ENCODE peak calls at places on chromosomes 5 and 9, in eight cellular contexts. W is transverse colon, P is astrocyte of the spinal cord, R is kidney epithelial cell, V is A549, Q is WERI-Rb-1, G is ascending aorta, L is pancreas. B is an unnamed sample.

GRCh38 chr5:181211208-181211607 is 6.2 kb upstream of the TRIM7 start:
- DNase-seq in L (no peak), V (no peak), G (no peak), P (no peak), R (no peak), W (no peak), Q (no peak), B (no peak)

GRCh38 chr5:55691265-55692105 is 20.6 kb downstream of the SLC38A9 start:
- DNase-seq in R (no peak), Q (no peak), P (peak), G (no peak), L (no peak), W (no peak), V (peak), B (no peak)

GRCh38 chr5:139228201-139228796 is 30.1 kb upstream of the SIL1 start:
- DNase-seq in P (no peak), V (no peak), G (no peak), Q (no peak), L (no peak), W (no peak), R (no peak), B (no peak)

GRCh38 chr5:157533011-157533481 is 42.5 kb downstream of the ADAM19 start:
- DNase-seq in G (no peak), Q (no peak), W (no peak), P (no peak), R (no peak), V (no peak), L (no peak), B (no peak)

GRCh38 chr5:143685416-143685815 is 126.5 kb upstream of the HMHB1 start:
- DNase-seq in P (peak), V (peak), G (no peak), Q (no peak), L (no peak), W (no peak), R (no peak), B (no peak)

GRCh38 chr9:105299190-105299854 is 54.9 kb downstream of the SLC44A1 start:
- DNase-seq in R (peak), Q (no peak), L (no peak), V (peak), G (peak), P (peak), W (peak), B (peak)

GRCh38 chr9:127112056-127112455 is 10.4 kb downstream of the ANGPTL2 start:
- DNase-seq in G (no peak), V (no peak), W (no peak), P (no peak), L (no peak), R (no peak), Q (no peak), B (no peak)

GRCh38 chr5:73913971-73914370 is 288.0 kb downstream of the ARHGEF28 start:
- DNase-seq in L (no peak), G (no peak), R (no peak), W (no peak), V (no peak), P (no peak), Q (no peak), B (no peak)

GRCh38 chr5:29161897-29162296 is 2031.6 kb upstream of the CDH6 start:
- DNase-seq in L (no peak), V (no peak), Q (no peak), P (no peak), W (no peak), R (no peak), G (no peak), B (no peak)

GRCh38 chr5:41787257-41787656 is 83.0 kb downstream of the OXCT1 start:
- DNase-seq in Q (no peak), V (no peak), G (no peak), R (no peak), W (no peak), L (no peak), P (no peak), B (no peak)

GRCh38 chr5:79924936-79925893 is 65.8 kb downstream of the MTX3 start:
- DNase-seq in G (no peak), V (peak), W (no peak), Q (peak), R (no peak), L (no peak), P (no peak), B (no peak)

GRCh38 chr5:58545912-58546311 is 37.0 kb upstream of the RAB3C start:
- DNase-seq in Q (no peak), R (no peak), V (peak), G (no peak), P (no peak), L (no peak), W (no peak), B (no peak)

GRCh38 chr5:112691758-112692157 is 45.9 kb upstream of the APC start:
- DNase-seq in R (no peak), L (no peak), Q (peak), G (no peak), W (no peak), V (peak), P (no peak), B (no peak)

GRCh38 chr5:124872615-124873014 is 126.2 kb upstream of the ZNF608 start:
- DNase-seq in Q (no peak), G (no peak), V (no peak), R (no peak), W (no peak), P (no peak), L (no peak), B (no peak)

GRCh38 chr5:151219789-151220188 is 4.1 kb downstream of the CCDC69 start:
- DNase-seq in V (no peak), Q (no peak), W (no peak), L (no peak), R (no peak), P (no peak), G (no peak), B (no peak)

GRCh38 chr9:107137495-107138202 is 145.4 kb upstream of the RAD23B start:
- DNase-seq in W (no peak), G (no peak), P (peak), V (peak), L (no peak), Q (no peak), R (no peak), B (peak)

GRCh38 chr5:173041881-173042481 is 14.2 kb upstream of the CREBRF start:
- DNase-seq in G (no peak), R (no peak), P (no peak), V (no peak), Q (no peak), W (no peak), L (no peak), B (no peak)

GRCh38 chr5:55868846-55869245 is 17.7 kb downstream of the IL31RA start:
- DNase-seq in V (peak), Q (no peak), W (no peak), G (no peak), L (peak), P (peak), R (peak), B (peak)

GRCh38 chr5:124617787-124618186 is 128.7 kb downstream of the ZNF608 start:
- DNase-seq in P (no peak), L (no peak), W (no peak), G (no peak), V (no peak), Q (no peak), R (no peak), B (no peak)

GRCh38 chr9:121992571-121993212 is 100.4 kb downstream of the TTLL11 start:
- DNase-seq in P (peak), L (peak), W (peak), G (peak), V (peak), Q (peak), R (no peak), B (no peak)

GRCh38 chr5:100840769-100841168 is 62.3 kb downstream of the ST8SIA4 start:
- DNase-seq in R (no peak), V (no peak), Q (no peak), W (no peak), P (no peak), G (no peak), L (no peak), B (no peak)

GRCh38 chr5:62256161-62257017 is 49.6 kb upstream of the KIF2A start:
- DNase-seq in V (no peak), Q (peak), W (no peak), P (no peak), G (no peak), R (no peak), L (peak), B (no peak)

GRCh38 chr9:119365291-119366027 is 3.8 kb downstream of the BRINP1 start:
- DNase-seq in P (peak), L (no peak), W (no peak), Q (peak), R (no peak), G (no peak), V (peak), B (no peak)

GRCh38 chr5:126054593-126055347 is 368.4 kb upstream of the GRAMD2B start:
- DNase-seq in V (no peak), P (no peak), G (no peak), L (no peak), R (no peak), W (no peak), Q (peak), B (no peak)

GRCh38 chr5:178625679-178626483 is 969 bp downstream of the CLK4 start:
- DNase-seq in V (no peak), W (no peak), P (no peak), L (no peak), Q (peak), G (no peak), R (no peak), B (no peak)

GRCh38 chr9:133708770-133709611 is 29.2 kb downstream of the SARDH start:
- DNase-seq in P (no peak), G (no peak), L (no peak), W (no peak), Q (peak), V (no peak), R (peak), B (no peak)

GRCh38 chr9:109387206-109387605 is 66.3 kb upstream of the EPB41L4B start:
- DNase-seq in R (no peak), P (no peak), Q (peak), V (no peak), W (no peak), L (no peak), G (no peak), B (no peak)

GRCh38 chr5:42927730-42928129 is 112.4 kb downstream of the ANXA2R start:
- DNase-seq in G (no peak), W (no peak), P (no peak), V (no peak), Q (no peak), L (no peak), R (no peak), B (no peak)

GRCh38 chr5:174348582-174348981 is 303.1 kb downstream of the NSG2 start:
- DNase-seq in V (no peak), Q (no peak), P (no peak), G (peak), L (no peak), R (no peak), W (no peak), B (no peak)

GRCh38 chr5:93378073-93378472 is 202.9 kb downstream of the NR2F1-AS1 start:
- DNase-seq in L (no peak), W (no peak), Q (no peak), V (no peak), R (peak), P (peak), G (no peak), B (peak)

GRCh38 chr5:123438244-123438643 is 15.0 kb upstream of the CEP120 start:
- DNase-seq in G (no peak), V (no peak), Q (no peak), W (no peak), L (no peak), R (no peak), P (no peak), B (no peak)

GRCh38 chr5:68292316-68292715 is 76.8 kb downstream of the PIK3R1 start:
- DNase-seq in R (no peak), P (peak), G (no peak), W (no peak), V (no peak), L (no peak), Q (no peak), B (no peak)

GRCh38 chr9:13395086-13395485 is 115.6 kb upstream of the MPDZ start:
- DNase-seq in L (no peak), W (no peak), R (no peak), Q (no peak), P (no peak), V (no peak), G (no peak), B (no peak)

GRCh38 chr5:33641722-33642505 is 201.1 kb downstream of the TARS1 start:
- DNase-seq in G (no peak), P (peak), Q (no peak), R (peak), V (no peak), W (no peak), L (no peak), B (no peak)

GRCh38 chr5:26009742-26010141 is 1028.6 kb downstream of the CDH9 start:
- DNase-seq in V (peak), G (no peak), W (no peak), P (no peak), Q (peak), L (no peak), R (no peak), B (no peak)

GRCh38 chr9:36997414-36997813 is 36.7 kb downstream of the PAX5 start:
- DNase-seq in Q (no peak), W (no peak), R (no peak), G (no peak), L (no peak), P (no peak), V (no peak), B (no peak)

GRCh38 chr9:125409217-125409636 is 147.6 kb downstream of the GAPVD1 start:
- DNase-seq in L (no peak), P (no peak), Q (peak), R (no peak), W (no peak), V (peak), G (no peak), B (no peak)

GRCh38 chr9:97505845-97506244 is 4.4 kb downstream of the TMOD1 start:
- DNase-seq in R (no peak), L (no peak), G (peak), W (no peak), V (no peak), P (no peak), Q (no peak), B (no peak)

DNA sequence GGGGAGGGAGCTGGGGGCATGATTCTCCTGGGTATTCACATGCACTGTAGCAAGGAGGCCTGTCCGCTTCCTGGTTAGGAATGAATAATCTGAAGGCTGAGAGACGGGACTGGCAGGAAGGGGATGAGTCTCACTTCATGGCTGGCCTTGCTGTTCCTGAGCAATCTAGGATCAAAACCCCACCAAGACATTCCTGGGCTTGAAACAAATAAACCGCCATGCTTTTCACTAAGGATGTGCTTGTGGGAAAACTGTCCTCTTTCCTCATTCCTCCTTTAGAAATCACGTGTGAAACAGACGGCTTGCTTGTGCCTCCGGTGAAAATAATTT is 132.8 kb downstream of the MACROH2A1 start:
- DNase-seq in W (no peak), R (no peak), V (no peak), G (no peak), L (no peak), P (no peak), Q (no peak), B (no peak)
- TF ChIP-seq CTCF in W (no peak), R (no peak), V (no peak), G (no peak), L (no peak), P (no peak), Q (no peak), B (no peak)

DNA sequence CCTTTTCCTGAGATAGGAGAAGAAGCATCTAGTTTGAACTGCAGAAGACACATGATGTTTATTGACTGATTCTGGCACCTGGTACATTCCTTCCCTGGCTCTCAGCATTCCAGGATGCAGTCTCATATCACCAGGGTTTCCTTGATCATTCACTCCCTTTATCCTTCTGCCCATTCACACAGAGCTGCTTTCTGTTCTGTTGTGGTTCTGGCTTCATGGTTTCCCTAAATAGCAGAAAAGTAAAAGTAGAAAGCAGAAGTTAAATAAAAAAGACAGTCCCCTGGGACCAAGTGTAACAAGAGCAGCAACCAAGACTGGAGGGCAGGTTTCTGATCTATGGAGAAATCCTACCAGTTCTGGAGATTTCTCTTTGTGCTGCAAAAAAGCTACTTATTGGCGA is 3.2 kb downstream of the IFNA8 start:
- DNase-seq in Q (no peak), L (no peak), G (no peak), V (no peak), P (no peak), W (no peak), R (no peak), B (no peak)
- H3K4me3 ChIP-seq in Q (no peak), L (no peak), G (no peak), V (no peak), P (no peak), W (no peak), R (no peak), B (no peak)

GRCh38 chr5:3323144-3323543 is 272.5 kb upstream of the IRX1 start:
- DNase-seq in P (no peak), L (no peak), Q (no peak), V (no peak), W (no peak), G (no peak), R (no peak), B (no peak)
- TF ChIP-seq CTCF in P (no peak), L (no peak), Q (no peak), V (no peak), W (no peak), G (no peak), R (no peak), B (no peak)

GRCh38 chr5:106801554-106801953 is 869.2 kb downstream of the EFNA5 start:
- DNase-seq in G (no peak), P (no peak), W (no peak), L (no peak), Q (no peak), R (no peak), V (no peak), B (no peak)
- H3K4me3 ChIP-seq in G (no peak), P (no peak), W (no peak), L (no peak), Q (no peak), R (no peak), V (no peak), B (no peak)

GRCh38 chr5:140242099-140242498 is 60.8 kb downstream of the PFDN1 start:
- DNase-seq in R (no peak), G (no peak), W (no peak), L (no peak), P (no peak), V (peak), Q (peak), B (no peak)
- TF ChIP-seq CTCF in R (peak), G (no peak), W (no peak), L (no peak), P (no peak), V (no peak), Q (peak), B (no peak)

DNA sequence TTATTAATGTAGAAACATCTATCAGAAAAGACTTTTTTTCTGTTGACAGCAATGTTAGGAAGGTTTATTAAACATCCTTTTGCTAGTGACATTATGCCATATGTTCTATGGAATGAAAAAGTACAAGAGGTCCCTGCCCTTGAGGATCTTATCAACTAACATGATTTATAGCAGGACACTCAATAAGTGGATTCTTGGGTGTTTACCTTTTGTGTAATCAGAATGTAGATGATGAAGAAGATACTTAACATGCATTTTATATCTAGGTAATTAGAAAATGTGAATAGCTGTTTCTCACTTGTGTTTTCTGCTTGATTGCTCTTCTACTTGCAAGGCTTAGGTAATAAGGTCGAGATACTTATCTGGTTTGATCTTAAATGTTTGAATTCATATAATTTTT is 4.9 kb downstream of the HMGCR start:
- DNase-seq in Q (no peak), V (no peak), R (no peak), G (no peak), L (no peak), P (no peak), W (no peak), B (no peak)
- H3K4me3 ChIP-seq in Q (no peak), V (no peak), R (no peak), G (no peak), L (no peak), P (no peak), W (no peak), B (no peak)

DNA sequence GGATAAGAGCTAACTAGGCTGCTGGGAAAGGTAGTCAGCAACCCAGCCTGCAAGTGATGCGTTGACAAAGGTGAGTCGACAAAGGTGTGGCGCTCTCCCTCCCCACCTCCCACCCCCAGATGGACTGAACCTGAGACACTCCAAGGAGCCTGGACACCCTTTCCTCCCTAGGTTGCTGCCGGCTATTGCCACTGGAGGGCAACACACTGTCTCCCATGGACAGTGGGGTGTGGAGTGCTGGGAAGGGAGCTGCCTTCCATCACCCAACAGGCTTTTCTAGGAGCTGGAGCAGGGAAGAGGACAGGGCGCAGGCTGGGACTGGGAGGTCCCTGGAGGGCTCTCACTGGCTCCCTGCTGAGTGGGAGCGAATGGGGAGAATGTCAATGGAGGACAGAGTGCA is 75.4 kb upstream of the ARAP3 start:
- DNase-seq in L (no peak), V (peak), G (no peak), Q (peak), P (no peak), R (no peak), W (peak), B (no peak)
- TF ChIP-seq CTCF in L (no peak), V (peak), G (no peak), Q (peak), P (peak), R (peak), W (peak), B (peak)

B was measured in HFF-Myc.